ENCODE peak calls at places on chromosomes 2 and 18, in four cellular contexts. N is nephron progenitor cell, T is cardiac fibroblast, G is MCF 10A. M is an unnamed sample.

GRCh38 chr2:121649402-121649651 is at the start of gene CLASP1:
- DNase-seq in N (peak), T (peak), G (peak), M (peak)

GRCh38 chr2:187263675-187264580 is 184.1 kb downstream of the CALCRL start:
- DNase-seq in N (no peak), T (no peak), G (no peak), M (no peak)

GRCh38 chr2:64405476-64406406 is 48.2 kb upstream of the LGALSL start:
- DNase-seq in N (no peak), T (peak), G (peak), M (no peak)

GRCh38 chr2:65024149-65024829 is 31.9 kb upstream of the CEP68 start:
- DNase-seq in N (no peak), T (peak), G (peak), M (no peak)

GRCh38 chr2:132621131-132621875 is 48.7 kb downstream of the LYPD1 start:
- DNase-seq in N (no peak), T (no peak), G (no peak), M (no peak)

GRCh38 chr2:34261701-34262100 is 662.6 kb upstream of the FAM98A start:
- DNase-seq in N (no peak), T (no peak), G (no peak), M (no peak)

GRCh38 chr2:120323807-120324399 is 22.0 kb upstream of the INHBB start:
- DNase-seq in N (no peak), T (no peak), G (no peak), M (no peak)

GRCh38 chr2:154264024-154264423 is 392.3 kb downstream of the GALNT13 start:
- DNase-seq in N (no peak), T (no peak), G (peak), M (no peak)

GRCh38 chr2:854460-854859 is 96.2 kb upstream of the SNTG2 start:
- DNase-seq in N (peak), T (peak), G (peak), M (no peak)

DNA sequence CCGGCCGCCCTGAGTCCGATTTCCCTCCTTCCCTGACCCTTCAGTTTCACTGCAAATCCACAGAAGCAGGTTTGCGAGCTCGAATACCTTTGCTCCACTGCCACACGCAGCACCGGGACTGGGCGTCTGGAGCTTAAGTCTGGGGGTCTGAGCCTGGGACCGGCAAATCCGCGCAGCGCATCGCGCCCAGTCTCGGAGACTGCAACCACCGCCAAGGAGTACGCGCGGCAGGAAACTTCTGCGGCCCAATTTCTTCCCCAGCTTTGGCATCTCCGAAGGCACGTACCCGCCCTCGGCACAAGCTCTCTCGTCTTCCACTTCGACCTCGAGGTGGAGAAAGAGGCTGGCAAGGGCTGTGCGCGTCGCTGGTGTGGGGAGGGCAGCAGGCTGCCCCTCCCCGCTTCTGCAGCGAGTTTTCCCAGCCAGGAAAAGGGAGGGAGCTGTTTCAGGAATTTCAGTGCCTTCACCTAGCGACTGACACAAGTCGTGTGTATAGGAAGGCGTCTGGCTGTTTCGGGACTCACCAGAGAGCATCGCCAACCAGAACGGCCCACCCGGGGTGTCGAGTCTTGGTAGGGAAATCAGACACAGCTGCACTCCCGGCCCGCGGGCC is 4.6 kb downstream of the SIX2 start:
- DNase-seq in N (peak), T (no peak), G (no peak), M (no peak)
- TF ChIP-seq CTCF in N (no peak), T (no peak), G (no peak), M (no peak)

GRCh38 chr2:156334496-156335478 is 2.3 kb upstream of the NR4A2 start:
- DNase-seq in N (peak), T (peak), G (peak), M (peak)
- TF ChIP-seq CTCF in N (no peak), T (peak), G (peak), M (no peak)

GRCh38 chr18:22405142-22405541 is 12.6 kb downstream of the CTAGE1 start:
- DNase-seq in N (no peak), T (no peak), G (no peak), M (no peak)
- TF ChIP-seq CTCF in N (no peak), T (no peak), G (no peak), M (no peak)

GRCh38 chr2:158921599-158922408 is 46.6 kb upstream of the TANC1 start:
- DNase-seq in N (no peak), T (no peak), G (no peak), M (no peak)
- TF ChIP-seq CTCF in N (no peak), T (no peak), G (no peak), M (no peak)

DNA sequence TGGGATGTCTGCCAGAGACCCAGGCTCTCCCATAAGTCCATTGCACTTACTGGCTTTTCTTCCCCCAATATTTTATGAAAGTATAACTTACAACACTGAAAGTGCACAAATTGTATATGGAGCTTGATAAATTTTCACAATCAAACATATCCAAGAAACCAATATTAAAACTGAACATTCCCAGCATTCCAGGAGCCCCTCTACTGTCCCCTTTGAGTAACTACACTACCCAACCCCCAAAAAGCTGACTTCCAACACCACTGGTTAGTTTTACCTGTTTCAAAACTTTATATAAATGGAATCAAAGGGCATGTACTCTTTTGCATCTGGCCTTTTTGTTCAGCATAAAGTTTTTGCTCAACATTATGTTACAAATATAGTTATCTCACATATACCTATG is 35.2 kb upstream of the PKDCC start:
- DNase-seq in N (no peak), T (no peak), G (no peak), M (no peak)
- TF ChIP-seq CTCF in N (no peak), T (no peak), G (no peak), M (no peak)

DNA sequence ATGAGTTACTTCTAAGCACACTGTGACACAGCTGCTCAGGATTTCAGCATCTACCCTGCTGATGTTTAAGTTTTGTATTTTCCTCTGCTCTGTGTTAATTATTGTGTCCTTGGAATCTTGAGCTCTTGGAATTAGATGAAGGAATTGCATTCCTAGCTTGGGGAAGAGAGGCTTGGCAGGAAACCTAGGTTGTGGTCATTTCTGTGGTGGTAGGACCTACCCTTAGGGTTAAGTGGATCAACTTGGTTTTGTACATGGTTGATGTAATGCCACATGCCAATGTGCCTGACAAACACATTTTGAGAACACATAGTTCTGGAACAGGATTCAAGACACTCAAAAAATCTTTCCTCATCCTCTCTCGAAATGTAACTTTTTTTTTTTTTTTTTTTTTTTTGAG is 264.5 kb upstream of the MEX3C start:
- DNase-seq in N (no peak), T (no peak), G (peak), M (no peak)
- TF ChIP-seq CTCF in N (no peak), T (no peak), G (no peak), M (no peak)

GRCh38 chr2:160353166-160353565 is 140.4 kb downstream of the RBMS1 start:
- DNase-seq in N (no peak), T (no peak), G (peak), M (no peak)
- TF ChIP-seq CTCF in N (no peak), T (no peak), G (peak), M (peak)

GRCh38 chr2:134406716-134407115 is 152.8 kb downstream of the MGAT5 start:
- DNase-seq in N (no peak), T (no peak), G (no peak), M (no peak)

GRCh38 chr2:134406311-134406710 is 152.4 kb downstream of the MGAT5 start:
- DNase-seq in N (no peak), T (no peak), G (peak), M (no peak)

GRCh38 chr2:134407154-134407890 is 153.4 kb downstream of the MGAT5 start:
- DNase-seq in N (no peak), T (no peak), G (no peak), M (no peak)

GRCh38 chr2:134408386-134408785 is 154.5 kb downstream of the MGAT5 start:
- DNase-seq in N (no peak), T (peak), G (no peak), M (no peak)

GRCh38 chr2:134405641-134406081 is 151.8 kb downstream of the MGAT5 start:
- DNase-seq in N (no peak), T (peak), G (peak), M (no peak)
- TF ChIP-seq CTCF in N (no peak), T (no peak), G (no peak), M (no peak)

DNA sequence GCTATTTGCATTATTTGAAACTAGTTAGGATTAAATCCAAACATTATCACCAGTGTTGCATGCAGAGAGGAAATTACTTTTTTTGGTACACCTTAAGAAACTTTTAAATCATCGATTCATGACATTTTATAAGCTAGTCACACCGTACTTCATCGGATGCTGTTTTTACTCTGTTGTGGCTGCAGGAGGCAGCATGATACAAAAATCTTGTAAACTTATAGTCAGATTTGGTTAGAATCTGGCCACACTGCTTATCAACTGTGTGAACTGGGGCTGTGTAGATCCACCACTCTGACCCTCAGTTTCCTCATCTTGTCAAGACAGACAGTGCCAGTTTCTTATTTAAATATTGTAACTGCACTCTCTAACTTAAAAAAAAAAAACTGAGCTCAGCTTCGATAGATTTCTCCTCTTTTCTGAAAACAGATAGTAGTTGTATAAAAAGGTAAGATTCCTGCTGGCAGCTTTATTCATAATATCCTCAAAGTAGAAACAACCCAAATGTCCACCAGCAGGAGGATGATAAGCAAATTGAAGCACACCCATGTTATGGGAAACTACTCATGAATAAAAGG is 77.8 kb downstream of the RAPGEF4 start:
- DNase-seq in N (no peak), T (peak), G (peak), M (no peak)
- TF ChIP-seq CTCF in N (peak), T (peak), G (peak), M (no peak)